ENCODE peak calls at places on chromosomes 2 and 18, in eight cellular contexts. J is HepG2, P is HCT116, E is GM12878, R is A549, S is SK-N-SH, Q is K562, A is H1. Y is an unnamed sample.

GRCh38 chr2:169360984-169361705 is 1.2 kb downstream of the LRP2 start:
- DNase-seq in J (no peak), P (no peak), E (no peak), R (no peak), S (peak; percentile 34), Q (no peak), A (peak; percentile 56), Y (no peak)

GRCh38 chr2:15472133-15472532 is 89.0 kb downstream of the NBAS start:
- DNase-seq in J (no peak), P (no peak), E (no peak), R (no peak), S (no peak), Q (no peak), A (no peak), Y (no peak)

GRCh38 chr2:238554468-238555184 is 127.9 kb downstream of the ASB1 start:
- DNase-seq in J (no peak), P (no peak), E (no peak), R (no peak), S (no peak), Q (no peak), A (peak; percentile 67), Y (no peak)

GRCh38 chr2:37655442-37655841 is 16.0 kb downstream of the CDC42EP3 start:
- DNase-seq in J (no peak), P (no peak), E (no peak), R (no peak), S (peak; percentile 56), Q (no peak), A (no peak), Y (no peak)

GRCh38 chr2:227248876-227249275 is 76.2 kb upstream of the MFF start:
- DNase-seq in J (no peak), P (no peak), E (no peak), R (no peak), S (no peak), Q (no peak), A (no peak), Y (no peak)

GRCh38 chr18:52339891-52340371 is at the start of gene DCC:
- DNase-seq in J (peak; percentile 2), P (no peak), E (no peak), R (peak; percentile 35), S (peak; percentile 68), Q (no peak), A (peak; percentile 72), Y (no peak)

GRCh38 chr2:55116966-55117365 is 66.7 kb upstream of the RTN4 start:
- DNase-seq in J (no peak), P (no peak), E (no peak), R (no peak), S (no peak), Q (no peak), A (no peak), Y (no peak)

GRCh38 chr2:206160124-206160806 is 570 bp downstream of the EEF1B2 start:
- DNase-seq in J (peak; percentile 12), P (no peak), E (no peak), R (no peak), S (peak; percentile 79), Q (peak; percentile 68), A (no peak), Y (peak; percentile 63)

GRCh38 chr2:55283083-55283482 is 14.1 kb upstream of the MTIF2 start:
- DNase-seq in J (peak; percentile 37), P (no peak), E (no peak), R (no peak), S (no peak), Q (no peak), A (no peak), Y (no peak)

GRCh38 chr2:85057236-85057635 is 76.0 kb upstream of the TCF7L1 start:
- DNase-seq in J (no peak), P (no peak), E (no peak), R (no peak), S (no peak), Q (no peak), A (no peak), Y (no peak)

GRCh38 chr2:221203138-221203537 is 369.0 kb downstream of the EPHA4 start:
- DNase-seq in J (no peak), P (no peak), E (peak; percentile 20), R (no peak), S (no peak), Q (no peak), A (no peak), Y (no peak)

GRCh38 chr2:223614534-223614933 is 12.4 kb upstream of the SCG2 start:
- DNase-seq in J (no peak), P (no peak), E (no peak), R (no peak), S (peak; percentile 33), Q (no peak), A (no peak), Y (no peak)

GRCh38 chr18:58529714-58530354 is 99.1 kb downstream of the ALPK2 start:
- DNase-seq in J (peak; percentile 69), P (peak; percentile 35), E (no peak), R (peak; percentile 55), S (peak; percentile 67), Q (peak; percentile 59), A (peak; percentile 78), Y (peak; percentile 49)

GRCh38 chr18:12394428-12394827 is 13.3 kb upstream of the PRELID3A start:
- DNase-seq in J (no peak), P (no peak), E (no peak), R (no peak), S (no peak), Q (no peak), A (peak; percentile 78), Y (peak; percentile 26)

GRCh38 chr2:58539973-58540372 is 298.8 kb upstream of the FANCL start:
- DNase-seq in J (no peak), P (no peak), E (no peak), R (no peak), S (no peak), Q (no peak), A (no peak), Y (no peak)

GRCh38 chr2:27857417-27858172 is 32.6 kb downstream of the RBKS start:
- DNase-seq in J (no peak), P (no peak), E (no peak), R (no peak), S (no peak), Q (no peak), A (no peak), Y (no peak)

GRCh38 chr2:53252115-53252514 is 515.5 kb upstream of the CHAC2 start:
- DNase-seq in J (no peak), P (no peak), E (no peak), R (no peak), S (no peak), Q (no peak), A (no peak), Y (peak; percentile 5)

GRCh38 chr2:72994282-72994990 is 77.1 kb downstream of the SFXN5 start:
- DNase-seq in J (no peak), P (no peak), E (no peak), R (no peak), S (no peak), Q (no peak), A (peak; percentile 41), Y (no peak)

GRCh38 chr2:33378551-33379220 is 97.8 kb upstream of the RASGRP3 start:
- DNase-seq in J (no peak), P (no peak), E (no peak), R (no peak), S (no peak), Q (no peak), A (no peak), Y (no peak)

DNA sequence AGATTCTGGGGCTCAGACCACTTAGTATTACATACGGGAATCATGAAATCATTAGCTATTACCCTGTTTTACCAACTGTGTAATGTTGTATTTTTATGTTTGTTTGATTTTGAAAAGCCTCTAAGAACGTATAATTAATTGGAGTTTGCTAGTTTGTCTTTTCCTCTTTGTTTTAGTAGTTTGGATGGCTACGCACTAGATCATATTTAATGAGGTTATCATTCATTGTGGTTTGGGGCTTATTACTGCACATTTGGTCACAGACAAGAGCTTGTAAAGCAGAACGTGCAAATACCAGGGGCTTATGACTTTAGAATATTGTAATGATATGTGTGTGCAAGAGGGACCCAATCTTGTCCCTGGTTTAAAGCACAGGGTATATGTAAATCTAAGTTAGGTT is 10.3 kb downstream of the CABLES1 start:
- DNase-seq in J (no peak), P (no peak), E (no peak), R (no peak), S (no peak), Q (no peak), A (no peak), Y (no peak)
- H3K4me1 ChIP-seq in J (peaks cover 97% of the 10 kb centered on the region), P (peaks cover 36% of the 10 kb centered on the region), E (peaks cover 19% of the 10 kb centered on the region), R (peaks cover 32% of the 10 kb centered on the region), S (peaks cover 20% of the 10 kb centered on the region), Q (peaks cover 11% of the 10 kb centered on the region), A (peaks cover 27% of the 10 kb centered on the region), Y (peaks cover 27% of the 10 kb centered on the region)

GRCh38 chr2:80300346-80300745 is 4.2 kb downstream of the LRRTM1 start:
- DNase-seq in J (no peak), P (no peak), E (no peak), R (no peak), S (no peak), Q (no peak), A (no peak), Y (no peak)
- H3K4me3 ChIP-seq in J (no peak overlapping the region), P (no peak overlapping the region), E (no peak overlapping the region), R (no peak overlapping the region), S (no peak overlapping the region), Q (no peak overlapping the region), A (peak overlapping the region; percentile 11), Y (no peak overlapping the region)

GRCh38 chr2:118421648-118422047 is 333.4 kb downstream of the INSIG2 start:
- DNase-seq in J (no peak), P (no peak), E (no peak), R (no peak), S (no peak), Q (no peak), A (no peak), Y (no peak)

DNA sequence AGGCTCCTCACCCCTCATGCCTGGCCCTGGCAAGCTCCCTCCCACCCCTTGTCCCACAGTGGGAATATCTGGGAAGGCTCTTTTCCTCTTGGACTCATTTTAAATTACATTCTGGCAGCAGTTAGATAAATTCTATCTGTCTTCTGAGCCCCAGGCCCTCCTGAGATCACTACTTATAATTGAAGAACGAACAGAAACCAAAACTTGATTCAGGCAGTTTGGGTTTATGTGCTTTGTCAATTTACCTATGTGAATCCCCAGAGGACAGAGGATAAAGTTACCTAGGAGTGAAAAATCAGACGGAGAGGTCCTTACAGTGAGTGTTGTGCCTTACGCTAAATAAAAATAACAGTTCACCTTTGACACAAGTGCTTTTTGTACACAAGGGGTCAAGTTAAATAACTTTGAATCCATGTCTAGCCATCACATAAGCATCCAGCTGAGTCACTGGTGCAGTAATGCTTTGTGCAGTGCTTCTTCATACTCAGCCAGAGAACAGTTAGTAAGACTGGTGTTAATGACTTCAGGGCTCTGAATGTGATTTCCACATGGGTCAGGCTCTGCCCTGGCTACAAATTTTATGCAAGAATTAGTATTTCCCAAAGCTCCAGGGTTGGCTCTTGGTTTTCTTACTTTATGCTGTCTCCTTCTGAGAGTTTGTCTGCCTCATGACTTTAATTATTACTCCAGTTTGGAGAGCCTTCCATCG is 329.3 kb downstream of the INSIG2 start:
- DNase-seq in J (no peak), P (no peak), E (no peak), R (no peak), S (no peak), Q (no peak), A (no peak), Y (no peak)
- TF ChIP-seq MAX in J (no peak), P (no peak), E (no peak), R (no peak), S (no peak), Q (no peak), A (no peak), Y (no peak)

DNA sequence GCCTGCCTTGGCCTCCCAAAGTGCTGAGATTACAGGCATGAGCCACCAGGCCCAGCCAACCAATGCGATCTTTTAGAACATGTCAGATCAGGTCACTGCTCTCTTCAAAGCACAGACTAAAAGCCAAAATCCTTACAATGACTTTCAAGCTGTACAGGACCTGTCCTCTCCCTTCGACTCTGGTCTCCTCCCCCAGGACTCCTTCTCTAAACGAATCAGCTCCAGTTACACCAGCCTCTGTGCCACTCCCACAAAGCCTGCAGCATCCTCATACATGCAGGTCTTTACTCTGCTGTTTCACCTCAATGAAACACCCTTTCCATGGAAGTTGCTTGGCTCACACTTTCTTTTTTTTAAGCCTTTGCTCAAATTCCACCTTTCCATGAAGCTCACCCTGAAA is 436.0 kb downstream of the METTL4 start:
- DNase-seq in J (no peak), P (no peak), E (no peak), R (no peak), S (no peak), Q (no peak), A (no peak), Y (no peak)
- H3K4me1 ChIP-seq in J (no peaks in the 10 kb centered on the region), P (peaks cover 4% of the 10 kb centered on the region), E (no peaks in the 10 kb centered on the region), R (no peaks in the 10 kb centered on the region), S (no peaks in the 10 kb centered on the region), Q (no peaks in the 10 kb centered on the region), A (no peaks in the 10 kb centered on the region), Y (no peaks in the 10 kb centered on the region)